ENCODE peak calls at places on chromosome 20, in six cellular contexts. One of them, this sample, is unnamed.

GRCh38 chr20:34350095-34350494 is 13.0 kb upstream of the ITCH start:
- DNase-seq in amniotic stem cell: no peak
- DNase-seq in Calu3: no peak
- DNase-seq in activated naive CD4-positive, alpha-beta T cell treated with Interleukin-2 at 50 U/mL for 16 hours: no peak
- DNase-seq in stimulated activated CD4-positive, alpha-beta T cell treated with anti-CD3 and anti-CD28 coated beads, Interleukin-4, amount 100 ng/mL, for 48 hours: no peak
- DNase-seq in hippocampal formation: no peak
- DNase-seq in this sample: no peak

GRCh38 chr20:57071283-57071701 is 195.1 kb downstream of the BMP7 start:
- DNase-seq in amniotic stem cell: no peak
- DNase-seq in Calu3: no peak
- DNase-seq in activated naive CD4-positive, alpha-beta T cell treated with Interleukin-2 at 50 U/mL for 16 hours: no peak
- DNase-seq in stimulated activated CD4-positive, alpha-beta T cell treated with anti-CD3 and anti-CD28 coated beads, Interleukin-4, amount 100 ng/mL, for 48 hours: no peak
- DNase-seq in hippocampal formation: no peak
- DNase-seq in this sample: peak; percentile 33

GRCh38 chr20:36394340-36394965 is 88.3 kb downstream of the DLGAP4 start:
- DNase-seq in amniotic stem cell: no peak
- DNase-seq in Calu3: no peak
- DNase-seq in activated naive CD4-positive, alpha-beta T cell treated with Interleukin-2 at 50 U/mL for 16 hours: no peak
- DNase-seq in stimulated activated CD4-positive, alpha-beta T cell treated with anti-CD3 and anti-CD28 coated beads, Interleukin-4, amount 100 ng/mL, for 48 hours: no peak
- DNase-seq in hippocampal formation: no peak
- DNase-seq in this sample: no peak

GRCh38 chr20:63054695-63055240 is 48.0 kb upstream of the BHLHE23 start:
- DNase-seq in amniotic stem cell: no peak
- DNase-seq in Calu3: no peak
- DNase-seq in activated naive CD4-positive, alpha-beta T cell treated with Interleukin-2 at 50 U/mL for 16 hours: no peak
- DNase-seq in stimulated activated CD4-positive, alpha-beta T cell treated with anti-CD3 and anti-CD28 coated beads, Interleukin-4, amount 100 ng/mL, for 48 hours: no peak
- DNase-seq in hippocampal formation: no peak
- DNase-seq in this sample: peak; percentile 26

GRCh38 chr20:50762435-50763201 is 31.2 kb downstream of the PARD6B start:
- DNase-seq in amniotic stem cell: no peak
- DNase-seq in Calu3: peak; percentile 73
- DNase-seq in activated naive CD4-positive, alpha-beta T cell treated with Interleukin-2 at 50 U/mL for 16 hours: no peak
- DNase-seq in stimulated activated CD4-positive, alpha-beta T cell treated with anti-CD3 and anti-CD28 coated beads, Interleukin-4, amount 100 ng/mL, for 48 hours: no peak
- DNase-seq in hippocampal formation: peak; percentile 46
- DNase-seq in this sample: no peak

GRCh38 chr20:24938498-24938897 is 10.6 kb upstream of the CST7 start:
- DNase-seq in amniotic stem cell: no peak
- DNase-seq in Calu3: no peak
- DNase-seq in activated naive CD4-positive, alpha-beta T cell treated with Interleukin-2 at 50 U/mL for 16 hours: no peak
- DNase-seq in stimulated activated CD4-positive, alpha-beta T cell treated with anti-CD3 and anti-CD28 coated beads, Interleukin-4, amount 100 ng/mL, for 48 hours: no peak
- DNase-seq in hippocampal formation: no peak
- DNase-seq in this sample: no peak

GRCh38 chr20:35327074-35327976 is 35.1 kb upstream of the FAM83C start:
- DNase-seq in amniotic stem cell: no peak
- DNase-seq in Calu3: peak; percentile 39
- DNase-seq in activated naive CD4-positive, alpha-beta T cell treated with Interleukin-2 at 50 U/mL for 16 hours: no peak
- DNase-seq in stimulated activated CD4-positive, alpha-beta T cell treated with anti-CD3 and anti-CD28 coated beads, Interleukin-4, amount 100 ng/mL, for 48 hours: no peak
- DNase-seq in hippocampal formation: no peak
- DNase-seq in this sample: no peak

GRCh38 chr20:62727584-62728027 is 19.0 kb downstream of the NTSR1 start:
- DNase-seq in amniotic stem cell: no peak
- DNase-seq in Calu3: no peak
- DNase-seq in activated naive CD4-positive, alpha-beta T cell treated with Interleukin-2 at 50 U/mL for 16 hours: no peak
- DNase-seq in stimulated activated CD4-positive, alpha-beta T cell treated with anti-CD3 and anti-CD28 coated beads, Interleukin-4, amount 100 ng/mL, for 48 hours: no peak
- DNase-seq in hippocampal formation: no peak
- DNase-seq in this sample: no peak

GRCh38 chr20:34420146-34420545 is 57.1 kb downstream of the ITCH start:
- DNase-seq in amniotic stem cell: no peak
- DNase-seq in Calu3: no peak
- DNase-seq in activated naive CD4-positive, alpha-beta T cell treated with Interleukin-2 at 50 U/mL for 16 hours: no peak
- DNase-seq in stimulated activated CD4-positive, alpha-beta T cell treated with anti-CD3 and anti-CD28 coated beads, Interleukin-4, amount 100 ng/mL, for 48 hours: no peak
- DNase-seq in hippocampal formation: no peak
- DNase-seq in this sample: no peak

GRCh38 chr20:8330785-8331699 is 199.0 kb downstream of the PLCB1 start:
- DNase-seq in amniotic stem cell: no peak
- DNase-seq in Calu3: no peak
- DNase-seq in activated naive CD4-positive, alpha-beta T cell treated with Interleukin-2 at 50 U/mL for 16 hours: no peak
- DNase-seq in stimulated activated CD4-positive, alpha-beta T cell treated with anti-CD3 and anti-CD28 coated beads, Interleukin-4, amount 100 ng/mL, for 48 hours: no peak
- DNase-seq in hippocampal formation: no peak
- DNase-seq in this sample: no peak

GRCh38 chr20:49230575-49231211 is 11.5 kb downstream of the DDX27 start:
- DNase-seq in amniotic stem cell: no peak
- DNase-seq in Calu3: no peak
- DNase-seq in activated naive CD4-positive, alpha-beta T cell treated with Interleukin-2 at 50 U/mL for 16 hours: no peak
- DNase-seq in stimulated activated CD4-positive, alpha-beta T cell treated with anti-CD3 and anti-CD28 coated beads, Interleukin-4, amount 100 ng/mL, for 48 hours: no peak
- DNase-seq in hippocampal formation: no peak
- DNase-seq in this sample: no peak

GRCh38 chr20:62390306-62391164 is 3.6 kb downstream of the RPS21 start:
- DNase-seq in amniotic stem cell: no peak
- DNase-seq in Calu3: no peak
- DNase-seq in activated naive CD4-positive, alpha-beta T cell treated with Interleukin-2 at 50 U/mL for 16 hours: no peak
- DNase-seq in stimulated activated CD4-positive, alpha-beta T cell treated with anti-CD3 and anti-CD28 coated beads, Interleukin-4, amount 100 ng/mL, for 48 hours: no peak
- DNase-seq in hippocampal formation: no peak
- DNase-seq in this sample: no peak

GRCh38 chr20:25865715-25866656 is 169.3 kb upstream of the ZNF337 start:
- DNase-seq in amniotic stem cell: peak; percentile 35
- DNase-seq in Calu3: peak; percentile 47
- DNase-seq in activated naive CD4-positive, alpha-beta T cell treated with Interleukin-2 at 50 U/mL for 16 hours: peak; percentile 73
- DNase-seq in stimulated activated CD4-positive, alpha-beta T cell treated with anti-CD3 and anti-CD28 coated beads, Interleukin-4, amount 100 ng/mL, for 48 hours: peak; percentile 74
- DNase-seq in hippocampal formation: peak; percentile 76
- DNase-seq in this sample: peak; percentile 82

GRCh38 chr20:50003253-50003656 is 20.5 kb downstream of the SNAI1 start:
- DNase-seq in amniotic stem cell: no peak
- DNase-seq in Calu3: no peak
- DNase-seq in activated naive CD4-positive, alpha-beta T cell treated with Interleukin-2 at 50 U/mL for 16 hours: no peak
- DNase-seq in stimulated activated CD4-positive, alpha-beta T cell treated with anti-CD3 and anti-CD28 coated beads, Interleukin-4, amount 100 ng/mL, for 48 hours: no peak
- DNase-seq in hippocampal formation: no peak
- DNase-seq in this sample: no peak

GRCh38 chr20:19815553-19815991 is 57.5 kb downstream of the RIN2 start:
- DNase-seq in amniotic stem cell: peak; percentile 93
- DNase-seq in Calu3: peak; percentile 31
- DNase-seq in activated naive CD4-positive, alpha-beta T cell treated with Interleukin-2 at 50 U/mL for 16 hours: no peak
- DNase-seq in stimulated activated CD4-positive, alpha-beta T cell treated with anti-CD3 and anti-CD28 coated beads, Interleukin-4, amount 100 ng/mL, for 48 hours: no peak
- DNase-seq in hippocampal formation: no peak
- DNase-seq in this sample: no peak

GRCh38 chr20:4780245-4780644 is 58.5 kb downstream of the PRND start:
- DNase-seq in amniotic stem cell: no peak
- DNase-seq in Calu3: no peak
- DNase-seq in activated naive CD4-positive, alpha-beta T cell treated with Interleukin-2 at 50 U/mL for 16 hours: no peak
- DNase-seq in stimulated activated CD4-positive, alpha-beta T cell treated with anti-CD3 and anti-CD28 coated beads, Interleukin-4, amount 100 ng/mL, for 48 hours: no peak
- DNase-seq in hippocampal formation: no peak
- DNase-seq in this sample: no peak

GRCh38 chr20:38706482-38706881 is 17.8 kb upstream of the SLC32A1 start:
- DNase-seq in amniotic stem cell: no peak
- DNase-seq in Calu3: no peak
- DNase-seq in activated naive CD4-positive, alpha-beta T cell treated with Interleukin-2 at 50 U/mL for 16 hours: no peak
- DNase-seq in stimulated activated CD4-positive, alpha-beta T cell treated with anti-CD3 and anti-CD28 coated beads, Interleukin-4, amount 100 ng/mL, for 48 hours: no peak
- DNase-seq in hippocampal formation: no peak
- DNase-seq in this sample: no peak

GRCh38 chr20:14951707-14952106 is 614.3 kb upstream of the FLRT3 start:
- DNase-seq in amniotic stem cell: peak; percentile 56
- DNase-seq in Calu3: no peak
- DNase-seq in activated naive CD4-positive, alpha-beta T cell treated with Interleukin-2 at 50 U/mL for 16 hours: no peak
- DNase-seq in stimulated activated CD4-positive, alpha-beta T cell treated with anti-CD3 and anti-CD28 coated beads, Interleukin-4, amount 100 ng/mL, for 48 hours: no peak
- DNase-seq in hippocampal formation: no peak
- DNase-seq in this sample: no peak

GRCh38 chr20:35059612-35060011 is 33.0 kb downstream of the TRPC4AP start:
- DNase-seq in amniotic stem cell: no peak
- DNase-seq in Calu3: no peak
- DNase-seq in activated naive CD4-positive, alpha-beta T cell treated with Interleukin-2 at 50 U/mL for 16 hours: no peak
- DNase-seq in stimulated activated CD4-positive, alpha-beta T cell treated with anti-CD3 and anti-CD28 coated beads, Interleukin-4, amount 100 ng/mL, for 48 hours: no peak
- DNase-seq in hippocampal formation: no peak
- DNase-seq in this sample: no peak

GRCh38 chr20:32482251-32483220 is 102.6 kb downstream of the NOL4L start:
- DNase-seq in amniotic stem cell: no peak
- DNase-seq in Calu3: peak; percentile 52
- DNase-seq in activated naive CD4-positive, alpha-beta T cell treated with Interleukin-2 at 50 U/mL for 16 hours: peak; percentile 31
- DNase-seq in stimulated activated CD4-positive, alpha-beta T cell treated with anti-CD3 and anti-CD28 coated beads, Interleukin-4, amount 100 ng/mL, for 48 hours: peak; percentile 9
- DNase-seq in hippocampal formation: no peak
- DNase-seq in this sample: peak; percentile 75

GRCh38 chr20:5658897-5659296 is 91.3 kb upstream of the SHLD1 start:
- DNase-seq in amniotic stem cell: no peak
- DNase-seq in Calu3: no peak
- DNase-seq in activated naive CD4-positive, alpha-beta T cell treated with Interleukin-2 at 50 U/mL for 16 hours: peak; percentile 15
- DNase-seq in stimulated activated CD4-positive, alpha-beta T cell treated with anti-CD3 and anti-CD28 coated beads, Interleukin-4, amount 100 ng/mL, for 48 hours: peak; percentile 32
- DNase-seq in hippocampal formation: peak; percentile 44
- DNase-seq in this sample: peak; percentile 71

GRCh38 chr20:54113553-54113952 is 43.2 kb upstream of the BCAS1 start:
- DNase-seq in amniotic stem cell: no peak
- DNase-seq in Calu3: no peak
- DNase-seq in activated naive CD4-positive, alpha-beta T cell treated with Interleukin-2 at 50 U/mL for 16 hours: no peak
- DNase-seq in stimulated activated CD4-positive, alpha-beta T cell treated with anti-CD3 and anti-CD28 coated beads, Interleukin-4, amount 100 ng/mL, for 48 hours: no peak
- DNase-seq in hippocampal formation: no peak
- DNase-seq in this sample: no peak

GRCh38 chr20:61797200-61797599 is 268.5 kb downstream of the TAF4 start:
- DNase-seq in amniotic stem cell: no peak
- DNase-seq in Calu3: no peak
- DNase-seq in activated naive CD4-positive, alpha-beta T cell treated with Interleukin-2 at 50 U/mL for 16 hours: no peak
- DNase-seq in stimulated activated CD4-positive, alpha-beta T cell treated with anti-CD3 and anti-CD28 coated beads, Interleukin-4, amount 100 ng/mL, for 48 hours: no peak
- DNase-seq in hippocampal formation: no peak
- DNase-seq in this sample: no peak

GRCh38 chr20:26135325-26136110 is 438.9 kb upstream of the ZNF337 start:
- DNase-seq in amniotic stem cell: no peak
- DNase-seq in Calu3: no peak
- DNase-seq in activated naive CD4-positive, alpha-beta T cell treated with Interleukin-2 at 50 U/mL for 16 hours: no peak
- DNase-seq in stimulated activated CD4-positive, alpha-beta T cell treated with anti-CD3 and anti-CD28 coated beads, Interleukin-4, amount 100 ng/mL, for 48 hours: no peak
- DNase-seq in hippocampal formation: no peak
- DNase-seq in this sample: no peak

GRCh38 chr20:62734336-62734735 is 25.7 kb downstream of the NTSR1 start:
- DNase-seq in amniotic stem cell: no peak
- DNase-seq in Calu3: no peak
- DNase-seq in activated naive CD4-positive, alpha-beta T cell treated with Interleukin-2 at 50 U/mL for 16 hours: no peak
- DNase-seq in stimulated activated CD4-positive, alpha-beta T cell treated with anti-CD3 and anti-CD28 coated beads, Interleukin-4, amount 100 ng/mL, for 48 hours: no peak
- DNase-seq in hippocampal formation: no peak
- DNase-seq in this sample: peak; percentile 33

GRCh38 chr20:32574296-32575226 is 10.6 kb downstream of the NOL4L start:
- DNase-seq in amniotic stem cell: peak; percentile 11
- DNase-seq in Calu3: peak; percentile 62
- DNase-seq in activated naive CD4-positive, alpha-beta T cell treated with Interleukin-2 at 50 U/mL for 16 hours: peak; percentile 48
- DNase-seq in stimulated activated CD4-positive, alpha-beta T cell treated with anti-CD3 and anti-CD28 coated beads, Interleukin-4, amount 100 ng/mL, for 48 hours: no peak
- DNase-seq in hippocampal formation: no peak
- DNase-seq in this sample: no peak

GRCh38 chr20:37880726-37881591 is 22.0 kb upstream of the VSTM2L start:
- DNase-seq in amniotic stem cell: no peak
- DNase-seq in Calu3: no peak
- DNase-seq in activated naive CD4-positive, alpha-beta T cell treated with Interleukin-2 at 50 U/mL for 16 hours: no peak
- DNase-seq in stimulated activated CD4-positive, alpha-beta T cell treated with anti-CD3 and anti-CD28 coated beads, Interleukin-4, amount 100 ng/mL, for 48 hours: no peak
- DNase-seq in hippocampal formation: no peak
- DNase-seq in this sample: no peak

GRCh38 chr20:17295151-17295726 is 68.4 kb downstream of the PCSK2 start:
- DNase-seq in amniotic stem cell: no peak
- DNase-seq in Calu3: no peak
- DNase-seq in activated naive CD4-positive, alpha-beta T cell treated with Interleukin-2 at 50 U/mL for 16 hours: no peak
- DNase-seq in stimulated activated CD4-positive, alpha-beta T cell treated with anti-CD3 and anti-CD28 coated beads, Interleukin-4, amount 100 ng/mL, for 48 hours: no peak
- DNase-seq in hippocampal formation: no peak
- DNase-seq in this sample: no peak

GRCh38 chr20:61279621-61280150 is 27.6 kb downstream of the CDH4 start:
- DNase-seq in amniotic stem cell: no peak
- DNase-seq in Calu3: no peak
- DNase-seq in activated naive CD4-positive, alpha-beta T cell treated with Interleukin-2 at 50 U/mL for 16 hours: no peak
- DNase-seq in stimulated activated CD4-positive, alpha-beta T cell treated with anti-CD3 and anti-CD28 coated beads, Interleukin-4, amount 100 ng/mL, for 48 hours: no peak
- DNase-seq in hippocampal formation: no peak
- DNase-seq in this sample: no peak

GRCh38 chr20:13756551-13756950 is 28.2 kb downstream of the ESF1 start:
- DNase-seq in amniotic stem cell: no peak
- DNase-seq in Calu3: no peak
- DNase-seq in activated naive CD4-positive, alpha-beta T cell treated with Interleukin-2 at 50 U/mL for 16 hours: no peak
- DNase-seq in stimulated activated CD4-positive, alpha-beta T cell treated with anti-CD3 and anti-CD28 coated beads, Interleukin-4, amount 100 ng/mL, for 48 hours: no peak
- DNase-seq in hippocampal formation: no peak
- DNase-seq in this sample: no peak

GRCh38 chr20:1462001-1462400 is 4.6 kb downstream of the NSFL1C start:
- DNase-seq in amniotic stem cell: no peak
- DNase-seq in Calu3: no peak
- DNase-seq in activated naive CD4-positive, alpha-beta T cell treated with Interleukin-2 at 50 U/mL for 16 hours: no peak
- DNase-seq in stimulated activated CD4-positive, alpha-beta T cell treated with anti-CD3 and anti-CD28 coated beads, Interleukin-4, amount 100 ng/mL, for 48 hours: no peak
- DNase-seq in hippocampal formation: no peak
- DNase-seq in this sample: no peak

GRCh38 chr20:61976650-61977332 is 88.9 kb downstream of the TAF4 start:
- DNase-seq in amniotic stem cell: no peak
- DNase-seq in Calu3: no peak
- DNase-seq in activated naive CD4-positive, alpha-beta T cell treated with Interleukin-2 at 50 U/mL for 16 hours: no peak
- DNase-seq in stimulated activated CD4-positive, alpha-beta T cell treated with anti-CD3 and anti-CD28 coated beads, Interleukin-4, amount 100 ng/mL, for 48 hours: no peak
- DNase-seq in hippocampal formation: no peak
- DNase-seq in this sample: peak; percentile 33

GRCh38 chr20:46810442-46811327 is 84.0 kb upstream of the EYA2 start:
- DNase-seq in amniotic stem cell: no peak
- DNase-seq in Calu3: no peak
- DNase-seq in activated naive CD4-positive, alpha-beta T cell treated with Interleukin-2 at 50 U/mL for 16 hours: no peak
- DNase-seq in stimulated activated CD4-positive, alpha-beta T cell treated with anti-CD3 and anti-CD28 coated beads, Interleukin-4, amount 100 ng/mL, for 48 hours: no peak
- DNase-seq in hippocampal formation: no peak
- DNase-seq in this sample: no peak

GRCh38 chr20:17958326-17959256 is 10.0 kb downstream of the SNX5 start:
- DNase-seq in amniotic stem cell: no peak
- DNase-seq in Calu3: no peak
- DNase-seq in activated naive CD4-positive, alpha-beta T cell treated with Interleukin-2 at 50 U/mL for 16 hours: no peak
- DNase-seq in stimulated activated CD4-positive, alpha-beta T cell treated with anti-CD3 and anti-CD28 coated beads, Interleukin-4, amount 100 ng/mL, for 48 hours: no peak
- DNase-seq in hippocampal formation: no peak
- DNase-seq in this sample: no peak

GRCh38 chr20:8454137-8454712 is 322.2 kb downstream of the PLCB1 start:
- DNase-seq in amniotic stem cell: peak; percentile 87
- DNase-seq in Calu3: no peak
- DNase-seq in activated naive CD4-positive, alpha-beta T cell treated with Interleukin-2 at 50 U/mL for 16 hours: peak; percentile 6
- DNase-seq in stimulated activated CD4-positive, alpha-beta T cell treated with anti-CD3 and anti-CD28 coated beads, Interleukin-4, amount 100 ng/mL, for 48 hours: peak; percentile 6
- DNase-seq in hippocampal formation: no peak
- DNase-seq in this sample: no peak

This sample was measured in sciatic nerve.